ENCODE peak calls at places on chromosomes 4 and X, in eight cellular contexts. M is CD8-positive, alpha-beta T cell; S is naive thymus-derived CD4-positive, alpha-beta T cell; B is left lung; X is right cardiac atrium; D is Right ventricle myocardium inferior; L is activated T-cell treated with anti-CD3 and anti-CD28 coated beads, Interleukin-2, amount 50 U/mL, for 4 hours; V is stimulated activated naive CD8-positive, alpha-beta T cell treated with anti-CD3 and anti-CD28 coated beads, Interleukin-15, Interleukin-2, amounts not matched to agents 100 U/mL and 50 U/mL, for 24 hours. R is an unnamed sample.

GRCh38 chrX:23276475-23276874 is 58.2 kb upstream of the PTCHD1 start:
- ATAC-seq in M (no peak), S (no peak), B (no peak), X (no peak), D (no peak), L (no peak), V (no peak), R (no peak)

GRCh38 chrX:81957900-81958545 is 756.1 kb downstream of the SH3BGRL start:
- ATAC-seq in M (no peak), S (no peak), B (peak), X (no peak), D (no peak), L (no peak), V (no peak), R (no peak)

GRCh38 chr4:41070516-41071281 is 143.6 kb downstream of the APBB2 start:
- ATAC-seq in M (no peak), S (no peak), B (peak), X (no peak), D (no peak), L (no peak), V (no peak), R (no peak)

GRCh38 chr4:66574145-66574978 is 904.1 kb upstream of the EPHA5 start:
- ATAC-seq in M (no peak), S (no peak), B (no peak), X (no peak), D (no peak), L (no peak), V (no peak), R (no peak)

GRCh38 chr4:54254915-54255246 is 25.8 kb downstream of the PDGFRA start:
- ATAC-seq in M (no peak), S (no peak), B (peak), X (peak), D (no peak), L (no peak), V (no peak), R (no peak)

GRCh38 chr4:142324572-142324971 is 521.5 kb downstream of the INPP4B start:
- ATAC-seq in M (no peak), S (no peak), B (no peak), X (no peak), D (no peak), L (peak), V (no peak), R (peak)

GRCh38 chr4:5810151-5810550 is 82.7 kb downstream of the CRMP1 start:
- ATAC-seq in M (no peak), S (no peak), B (no peak), X (no peak), D (no peak), L (no peak), V (no peak), R (no peak)

GRCh38 chr4:153207561-153207960 is 3.3 kb downstream of the TRIM2 start:
- ATAC-seq in M (no peak), S (no peak), B (no peak), X (peak), D (peak), L (no peak), V (no peak), R (no peak)

GRCh38 chr4:73194064-73194463 is 64.5 kb downstream of the ANKRD17 start:
- ATAC-seq in M (no peak), S (no peak), B (no peak), X (no peak), D (no peak), L (no peak), V (no peak), R (no peak)

GRCh38 chrX:55490121-55490520 is 473 bp upstream of the USP51 start:
- ATAC-seq in M (no peak), S (no peak), B (no peak), X (no peak), D (no peak), L (no peak), V (no peak), R (no peak)

GRCh38 chrX:154827194-154827593 is 7.3 kb downstream of the SMIM9 start:
- ATAC-seq in M (no peak), S (no peak), B (no peak), X (no peak), D (no peak), L (no peak), V (peak), R (peak)

GRCh38 chrX:40171513-40172168 is 73.9 kb upstream of the BCOR start:
- ATAC-seq in M (no peak), S (no peak), B (peak), X (peak), D (peak), L (no peak), V (no peak), R (no peak)

GRCh38 chrX:124113799-124114600 is 152.5 kb downstream of the STAG2 start:
- ATAC-seq in M (no peak), S (no peak), B (no peak), X (no peak), D (no peak), L (no peak), V (no peak), R (no peak)

GRCh38 chr4:189988892-189989431 is 38.1 kb downstream of the FRG2 start:
- ATAC-seq in M (no peak), S (no peak), B (no peak), X (no peak), D (no peak), L (no peak), V (no peak), R (no peak)

GRCh38 chr4:17347445-17347844 is 164.4 kb downstream of the QDPR start:
- ATAC-seq in M (no peak), S (peak), B (peak), X (peak), D (no peak), L (peak), V (no peak), R (peak)

GRCh38 chr4:19806865-19807264 is 444.8 kb upstream of the SLIT2 start:
- ATAC-seq in M (no peak), S (no peak), B (peak), X (no peak), D (no peak), L (no peak), V (no peak), R (no peak)

GRCh38 chrX:78822157-78822683 is 74.7 kb downstream of the LPAR4 start:
- ATAC-seq in M (no peak), S (no peak), B (no peak), X (peak), D (peak), L (no peak), V (no peak), R (no peak)

GRCh38 chr4:163587867-163588266 is 93.4 kb downstream of the TMA16 start:
- ATAC-seq in M (no peak), S (peak), B (no peak), X (no peak), D (no peak), L (no peak), V (peak), R (no peak)

GRCh38 chrX:51520393-51520792 is 24.0 kb upstream of the NUDT11 start:
- ATAC-seq in M (no peak), S (no peak), B (no peak), X (no peak), D (no peak), L (no peak), V (no peak), R (no peak)

GRCh38 chr4:140238353-140239041 is 84.5 kb upstream of the MAML3 start:
- ATAC-seq in M (no peak), S (peak), B (peak), X (peak), D (peak), L (no peak), V (no peak), R (no peak)

GRCh38 chr4:107330915-107331314 is 294.8 kb upstream of the DKK2 start:
- ATAC-seq in M (no peak), S (no peak), B (no peak), X (no peak), D (no peak), L (no peak), V (no peak), R (no peak)

GRCh38 chr4:173777921-173778320 is 247.9 kb upstream of the HAND2 start:
- ATAC-seq in M (no peak), S (no peak), B (no peak), X (no peak), D (no peak), L (no peak), V (no peak), R (no peak)

GRCh38 chrX:12825801-12826200 is 34.6 kb downstream of the PRPS2 start:
- ATAC-seq in M (no peak), S (no peak), B (no peak), X (no peak), D (no peak), L (no peak), V (no peak), R (no peak)

GRCh38 chr4:21973850-21974249 is 25.3 kb upstream of the KCNIP4 start:
- ATAC-seq in M (no peak), S (no peak), B (no peak), X (no peak), D (no peak), L (no peak), V (no peak), R (no peak)

GRCh38 chr4:6859543-6859942 is 50.1 kb upstream of the TBC1D14 start:
- ATAC-seq in M (no peak), S (no peak), B (no peak), X (no peak), D (no peak), L (no peak), V (no peak), R (no peak)

GRCh38 chr4:9898596-9899345 is 117.3 kb downstream of the DRD5 start:
- ATAC-seq in M (no peak), S (no peak), B (peak), X (peak), D (peak), L (no peak), V (no peak), R (no peak)

GRCh38 chr4:110787781-110788180 is 164.9 kb upstream of the PITX2 start:
- ATAC-seq in M (no peak), S (no peak), B (no peak), X (no peak), D (no peak), L (no peak), V (no peak), R (peak)

GRCh38 chr4:48804584-48805301 is 24.7 kb upstream of the FRYL start:
- ATAC-seq in M (no peak), S (no peak), B (peak), X (peak), D (no peak), L (no peak), V (no peak), R (no peak)

GRCh38 chrX:47831788-47832187 is 4.9 kb upstream of the ZNF81 start:
- ATAC-seq in M (no peak), S (peak), B (peak), X (no peak), D (no peak), L (peak), V (peak), R (no peak)

GRCh38 chr4:15438939-15439524 is 11.2 kb downstream of the C1QTNF7 start:
- ATAC-seq in M (no peak), S (no peak), B (no peak), X (no peak), D (no peak), L (no peak), V (no peak), R (peak)

GRCh38 chr4:76729991-76730390 is 168.0 kb downstream of the SOWAHB start:
- ATAC-seq in M (no peak), S (no peak), B (no peak), X (no peak), D (no peak), L (no peak), V (no peak), R (no peak)

GRCh38 chrX:115968436-115969252 is 201.9 kb upstream of the AGTR2 start:
- ATAC-seq in M (no peak), S (no peak), B (peak), X (peak), D (peak), L (no peak), V (no peak), R (no peak)

GRCh38 chr4:152103181-152103901 is 342.5 kb upstream of the GATB start:
- ATAC-seq in M (no peak), S (no peak), B (no peak), X (no peak), D (no peak), L (no peak), V (no peak), R (no peak)

GRCh38 chr4:98148856-98149255 is 5.6 kb upstream of the STPG2 start:
- ATAC-seq in M (no peak), S (no peak), B (peak), X (no peak), D (no peak), L (peak), V (no peak), R (no peak)

GRCh38 chr4:138992676-138993075 is 22.9 kb upstream of the NOCT start:
- ATAC-seq in M (no peak), S (no peak), B (no peak), X (no peak), D (no peak), L (no peak), V (no peak), R (no peak)

GRCh38 chr4:71607780-71608673 is 175.9 kb downstream of the GC start:
- ATAC-seq in M (no peak), S (no peak), B (peak), X (no peak), D (no peak), L (no peak), V (no peak), R (no peak)